ENCODE peak calls at places on chromosomes 1 and 21, in nine cellular contexts. Z is sigmoid colon; Y is nephron progenitor cell; M is stimulated activated CD4-positive, alpha-beta T cell treated with anti-CD3 and anti-CD28 coated beads, Interleukin-12 subunit alpha, Interleukin-12 subunit beta, amount 100 ng/mL, for 4 hours; V is GDM1; G is neural progenitor cell; D is GM10248; S is GM20000; H is left cardiac atrium. O is an unnamed sample.

GRCh38 chr21:43703068-43703880 is 15.7 kb upstream of the PDXK start:
- DNase-seq in Z (no peak), Y (no peak), M (no peak), V (no peak), G (peak; percentile 59), D (no peak), S (no peak), H (peak; percentile 72), O (no peak)

GRCh38 chr1:230277201-230277771 is 148.8 kb downstream of the PGBD5 start:
- DNase-seq in Z (peak; percentile 29), Y (no peak), M (no peak), V (no peak), G (peak; percentile 94), D (no peak), S (peak; percentile 49), H (no peak), O (peak; percentile 79)

GRCh38 chr21:33490991-33491372 is 534 bp downstream of the DNAJC28 start:
- DNase-seq in Z (no peak), Y (no peak), M (no peak), V (no peak), G (peak; percentile 10), D (no peak), S (peak; percentile 18), H (no peak), O (no peak)

GRCh38 chr21:34227386-34227852 is 136.4 kb upstream of the KCNE2 start:
- DNase-seq in Z (no peak), Y (no peak), M (no peak), V (no peak), G (no peak), D (no peak), S (no peak), H (no peak), O (no peak)

GRCh38 chr21:15197696-15198095 is 132.9 kb upstream of the NRIP1 start:
- DNase-seq in Z (no peak), Y (no peak), M (no peak), V (no peak), G (no peak), D (no peak), S (no peak), H (no peak), O (no peak)

GRCh38 chr1:210099921-210100320 is 132.7 kb upstream of the SERTAD4 start:
- DNase-seq in Z (no peak), Y (no peak), M (no peak), V (no peak), G (no peak), D (no peak), S (no peak), H (no peak), O (no peak)

GRCh38 chr1:194268839-194269238 is 1082.4 kb upstream of the B3GALT2 start:
- DNase-seq in Z (no peak), Y (no peak), M (no peak), V (no peak), G (no peak), D (no peak), S (no peak), H (no peak), O (no peak)

GRCh38 chr21:43718872-43719747 is at the start of gene PDXK:
- DNase-seq in Z (peak; percentile 92), Y (peak; percentile 89), M (peak; percentile 75), V (peak; percentile 71), G (peak; percentile 94), D (peak; percentile 94), S (peak; percentile 96), H (peak; percentile 90), O (peak; percentile 74)

GRCh38 chr1:248862695-248863010 is 3.8 kb upstream of the ZNF692 start:
- DNase-seq in Z (peak; percentile 48), Y (no peak), M (no peak), V (no peak), G (no peak), D (no peak), S (no peak), H (no peak), O (no peak)

GRCh38 chr1:11273595-11274234 is 717 bp downstream of the UBIAD1 start:
- DNase-seq in Z (no peak), Y (no peak), M (no peak), V (no peak), G (peak; percentile 31), D (no peak), S (no peak), H (no peak), O (no peak)

GRCh38 chr21:17436626-17437111 is 76.2 kb upstream of the CXADR start:
- DNase-seq in Z (no peak), Y (no peak), M (no peak), V (no peak), G (peak; percentile 51), D (no peak), S (no peak), H (no peak), O (no peak)

O was measured in COR-L47.